ENCODE peak calls at places on chromosome 15, in eight cellular contexts. F is amygdala; J is cortex of kidney; C is NCI-H69; R is LoVo; B is central memory CD4-positive, alpha-beta T cell; W is GM12892; L is left ventricle myocardium superior. I is an unnamed sample.

GRCh38 chr15:69719527-69719926 is 266.9 kb downstream of the RPLP1 start:
- DNase-seq in F (no peak), J (no peak), C (no peak), R (no peak), B (peak; percentile 76), W (no peak), L (no peak), I (no peak)

GRCh38 chr15:27769652-27770051 is 329.5 kb downstream of the OCA2 start:
- DNase-seq in F (no peak), J (no peak), C (no peak), R (no peak), B (no peak), W (no peak), L (no peak), I (no peak)

GRCh38 chr15:101390060-101390459 is 95.0 kb upstream of the SNRPA1 start:
- DNase-seq in F (no peak), J (no peak), C (no peak), R (no peak), B (no peak), W (no peak), L (no peak), I (no peak)

GRCh38 chr15:48962662-48963523 is 826 bp downstream of the SHC4 start:
- DNase-seq in F (peak; percentile 54), J (no peak), C (peak; percentile 60), R (no peak), B (no peak), W (peak; percentile 9), L (peak; percentile 59), I (peak; percentile 65)

GRCh38 chr15:36365963-36366362 is 213.5 kb upstream of the CDIN1 start:
- DNase-seq in F (no peak), J (no peak), C (no peak), R (no peak), B (no peak), W (no peak), L (no peak), I (no peak)

GRCh38 chr15:31316135-31316795 is 10.4 kb upstream of the KLF13 start:
- DNase-seq in F (no peak), J (no peak), C (no peak), R (no peak), B (no peak), W (no peak), L (no peak), I (peak; percentile 39)

GRCh38 chr15:63490345-63491034 is 13.9 kb upstream of the USP3 start:
- DNase-seq in F (no peak), J (no peak), C (peak; percentile 97), R (no peak), B (no peak), W (no peak), L (no peak), I (peak; percentile 15)

GRCh38 chr15:27398631-27399030 is 427.6 kb downstream of the GABRG3 start:
- DNase-seq in F (no peak), J (no peak), C (peak; percentile 90), R (no peak), B (no peak), W (no peak), L (no peak), I (no peak)

GRCh38 chr15:84982301-84982920 is 755 bp downstream of the PDE8A start:
- DNase-seq in F (no peak), J (no peak), C (peak; percentile 37), R (peak; percentile 27), B (peak; percentile 67), W (no peak), L (peak; percentile 57), I (peak; percentile 57)

GRCh38 chr15:41105348-41106334 is 10.4 kb downstream of the INO80 start:
- DNase-seq in F (no peak), J (no peak), C (no peak), R (no peak), B (no peak), W (no peak), L (no peak), I (no peak)

GRCh38 chr15:74775132-74775562 is 6.7 kb upstream of the CSK start:
- DNase-seq in F (no peak), J (no peak), C (no peak), R (no peak), B (no peak), W (no peak), L (no peak), I (no peak)

I was measured in islet precursor cell.